ENCODE peak calls at places on chromosomes 2 and 18, in seven cellular contexts. U is stomach, E is sigmoid colon, I is upper lobe of left lung, M is transverse colon, D is GM12878, P is K562. A is an unnamed sample.

GRCh38 chr2:162401871-162402270 is 57.9 kb downstream of the GCA start:
- DNase-seq in I (no peak), M (no peak), U (no peak), E (no peak), D (no peak), P (no peak), A (no peak)

GRCh38 chr2:201344663-201345366 is 12.3 kb downstream of the FLACC1 start:
- DNase-seq in D (peak; percentile 16), U (no peak), P (peak; percentile 47), I (no peak), M (no peak), E (no peak), A (no peak)

GRCh38 chr2:70477473-70477872 is 76.2 kb downstream of the TGFA start:
- DNase-seq in I (no peak), P (no peak), M (no peak), U (no peak), E (no peak), D (no peak), A (no peak)

GRCh38 chr2:166156985-166157490 is 29.2 kb upstream of the SCN1A start:
- DNase-seq in E (no peak), M (no peak), U (no peak), D (no peak), I (no peak), P (no peak), A (no peak)

GRCh38 chr2:160664603-160665145 is 171.1 kb upstream of the RBMS1 start:
- DNase-seq in D (no peak), M (no peak), E (no peak), P (no peak), U (no peak), I (no peak), A (no peak)

GRCh38 chr2:37287966-37288365 is 36.7 kb downstream of the PRKD3 start:
- DNase-seq in E (no peak), I (no peak), P (no peak), U (no peak), D (peak; percentile 7), M (no peak), A (no peak)

GRCh38 chr18:76493213-76494107 is 1.6 kb downstream of the ZNF516 start:
- DNase-seq in P (peak; percentile 40), I (no peak), D (no peak), E (no peak), M (no peak), U (no peak), A (no peak)

GRCh38 chr18:985301-985700 is 80.6 kb downstream of the ADCYAP1 start:
- DNase-seq in P (no peak), D (no peak), E (no peak), U (no peak), I (no peak), M (no peak), A (no peak)

DNA sequence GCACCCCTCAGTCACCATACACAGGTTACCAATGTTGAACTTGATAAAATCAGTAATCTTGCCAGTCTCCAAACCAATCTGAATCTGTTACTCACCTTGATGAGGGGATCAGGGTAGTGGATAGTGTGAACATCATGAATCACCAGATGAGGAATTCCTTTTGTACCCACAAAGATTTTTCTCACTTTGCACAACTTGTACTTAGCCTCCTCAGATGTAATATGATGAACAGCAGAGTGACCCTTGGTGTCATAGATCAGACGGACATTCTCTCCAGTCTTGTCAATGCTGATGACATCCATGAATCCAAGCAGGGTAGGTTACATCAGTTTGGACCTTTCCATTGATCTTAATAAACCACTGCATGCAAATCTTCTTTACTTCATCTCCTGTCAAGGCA is 54.7 kb downstream of the MDH1 start:
- DNase-seq in U (no peak), D (no peak), P (no peak), I (no peak), E (no peak), M (no peak), A (no peak)
- TF ChIP-seq POLR2AphosphoS5 in U (no peak), D (no peak), P (no peak), I (no peak), E (no peak), M (no peak), A (no peak)

GRCh38 chr2:172098650-172099471 is 3.8 kb downstream of the DLX2 start:
- DNase-seq in D (no peak), M (peak; percentile 34), I (peak; percentile 89), U (no peak), P (peak; percentile 95), E (peak; percentile 63), A (no peak)

GRCh38 chr2:172098287-172098649 is 4.4 kb downstream of the DLX2 start:
- DNase-seq in P (peak; percentile 26), E (no peak), I (no peak), D (no peak), M (no peak), U (no peak), A (no peak)

GRCh38 chr2:172101008-172101706 is 1.5 kb downstream of the DLX2 start:
- DNase-seq in M (no peak), E (no peak), U (no peak), D (no peak), I (peak; percentile 68), P (peak; percentile 3), A (no peak)

GRCh38 chr2:172100080-172101007 is 2.4 kb downstream of the DLX2 start:
- DNase-seq in U (no peak), E (no peak), D (no peak), I (peak; percentile 78), M (no peak), P (no peak), A (no peak)

GRCh38 chr2:172099472-172100079 is 3.1 kb downstream of the DLX2 start:
- DNase-seq in E (no peak), U (no peak), I (no peak), M (no peak), P (no peak), D (no peak), A (no peak)
- H3K4me1 ChIP-seq in E (peaks cover 87% of the 10 kb centered on the region), U (peaks cover 93% of the 10 kb centered on the region), I (peaks cover 77% of the 10 kb centered on the region), M (peaks cover 83% of the 10 kb centered on the region), P (peaks cover 69% of the 10 kb centered on the region), D (peaks cover 41% of the 10 kb centered on the region), A (peaks cover 94% of the 10 kb centered on the region)

GRCh38 chr2:235026137-235026536 is 74.3 kb downstream of the SH3BP4 start:
- DNase-seq in I (no peak), M (peak; percentile 34), U (peak; percentile 61), P (no peak), D (no peak), E (peak; percentile 62), A (no peak)
- TF ChIP-seq EP300 in I (no peak), M (no peak), U (no peak), P (no peak), D (no peak), E (no peak), A (no peak)

DNA sequence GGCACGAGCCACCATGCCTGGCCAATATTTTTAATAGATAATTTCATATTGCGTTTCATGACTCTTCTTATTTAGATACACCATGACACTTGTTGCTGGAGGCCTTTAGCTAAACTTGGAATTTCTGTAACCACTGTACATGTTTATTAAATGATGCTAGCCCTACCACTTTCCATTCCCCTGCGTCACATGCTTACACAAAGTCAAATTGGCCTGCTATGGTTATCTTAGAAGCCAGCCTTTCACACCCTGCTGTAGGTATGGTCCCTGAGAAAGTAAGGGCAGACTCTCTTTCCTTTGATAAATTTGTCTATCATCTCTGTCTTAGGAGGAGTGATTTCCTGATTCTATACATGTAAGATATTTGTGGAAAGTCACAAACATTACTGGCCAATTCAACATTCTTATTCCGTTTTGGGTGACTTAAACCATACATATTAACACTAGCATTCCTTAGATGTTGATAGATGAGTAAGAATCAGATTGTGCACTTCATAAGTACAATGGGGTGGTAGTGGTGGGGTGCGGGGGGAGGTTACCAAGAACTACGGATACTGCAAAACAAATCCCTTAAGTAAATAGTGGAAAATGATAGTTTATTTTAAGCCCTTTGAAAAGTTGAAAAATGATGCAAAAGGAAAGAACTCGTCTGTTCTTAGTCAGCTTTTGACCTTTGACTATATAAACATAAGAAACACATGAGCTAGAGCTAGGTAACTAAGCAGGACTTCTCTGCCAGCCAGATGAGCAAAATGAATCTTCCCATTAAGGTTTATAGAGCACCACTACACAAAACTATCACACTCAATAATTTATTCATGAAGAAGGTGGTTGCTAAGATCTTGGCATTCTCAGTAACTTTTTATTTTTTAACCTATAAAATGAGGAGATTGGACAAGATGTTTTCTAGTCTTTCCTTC is 7.9 kb upstream of the NDUFV2 start:
- DNase-seq in M (no peak), I (no peak), P (peak; percentile 42), E (no peak), D (no peak), U (no peak), A (no peak)
- TF ChIP-seq POLR2AphosphoS5 in M (no peak), I (no peak), P (no peak), E (peak; percentile 6), D (no peak), U (no peak), A (no peak)

GRCh38 chr2:234293973-234294372 is 202.9 kb downstream of the ARL4C start:
- DNase-seq in D (no peak), U (no peak), I (no peak), P (no peak), E (no peak), M (no peak), A (no peak)

GRCh38 chr2:234290671-234291070 is 206.2 kb downstream of the ARL4C start:
- DNase-seq in U (peak; percentile 41), M (peak; percentile 60), P (no peak), E (peak; percentile 72), I (no peak), D (peak; percentile 76), A (no peak)

GRCh38 chr2:234292955-234293228 is 204.0 kb downstream of the ARL4C start:
- DNase-seq in P (no peak), E (no peak), I (no peak), U (no peak), D (no peak), M (no peak), A (no peak)

GRCh38 chr2:234291765-234292204 is 205.1 kb downstream of the ARL4C start:
- DNase-seq in M (peak; percentile 75), E (no peak), D (no peak), U (no peak), P (no peak), I (no peak), A (no peak)

DNA sequence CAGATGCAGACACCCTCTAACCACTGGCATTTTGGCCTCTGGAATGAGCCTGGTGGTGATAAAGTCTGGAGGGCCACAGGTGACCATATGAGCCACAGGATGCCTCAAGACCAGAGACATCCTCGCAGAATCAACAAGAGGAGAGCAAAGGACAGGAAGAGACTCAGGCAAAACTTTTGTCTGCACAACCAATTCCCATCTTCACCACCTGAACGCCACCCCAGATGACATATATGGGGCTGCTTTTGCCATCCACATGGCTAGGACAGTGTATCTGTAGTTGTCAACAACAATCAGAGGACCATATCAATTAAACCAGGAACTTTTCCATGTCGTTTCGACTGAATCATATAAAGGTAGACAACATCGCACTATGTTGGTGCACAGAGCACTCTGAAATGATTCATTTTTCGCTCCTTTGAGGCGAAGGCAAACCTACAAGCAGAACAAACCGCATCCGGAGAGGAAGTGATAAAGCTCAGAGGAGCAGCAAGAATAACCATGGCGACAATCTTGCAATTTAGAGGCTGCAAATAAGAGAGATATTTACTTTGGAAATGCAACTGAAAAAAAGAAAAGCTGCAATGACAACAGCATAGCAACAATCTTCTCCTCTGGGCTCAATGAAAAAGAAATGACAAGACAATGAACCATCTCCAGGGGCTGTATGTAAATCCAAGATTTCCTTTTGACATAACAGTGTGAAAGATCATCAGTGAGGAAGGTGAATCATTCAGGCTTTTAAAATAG is 204.5 kb downstream of the ARL4C start:
- DNase-seq in I (no peak), M (peak; percentile 33), U (no peak), P (no peak), E (no peak), D (peak; percentile 80), A (no peak)
- H3K4me1 ChIP-seq in I (peaks cover 18% of the 10 kb centered on the region), M (peaks cover 44% of the 10 kb centered on the region), U (peaks cover 33% of the 10 kb centered on the region), P (no peaks in the 10 kb centered on the region), E (no peaks in the 10 kb centered on the region), D (peaks cover 39% of the 10 kb centered on the region), A (peaks cover 25% of the 10 kb centered on the region)

GRCh38 chr2:241734467-241735208 is at the start of gene D2HGDH:
- DNase-seq in M (peak; percentile 97), E (peak; percentile 97), P (peak; percentile 91), U (peak; percentile 97), D (no peak), I (peak; percentile 100), A (peak; percentile 97)
- TF ChIP-seq EP300 in M (no peak), E (no peak), P (no peak), U (no peak), D (no peak), I (no peak), A (no peak)